ENCODE peak calls at places on chromosomes 16 and 17, in eight cellular contexts. S is stimulated activated CD4-positive, alpha-beta T cell treated with anti-CD3 and anti-CD28 coated beads, Interleukin-2, amount 100 ng/mL, for 48 hours; V is GM12878; D is activated CD4-positive, alpha-beta T cell treated with anti-CD3 and anti-CD28 coated beads for 48 hours; T is cardiac fibroblast; E is astrocyte of the spinal cord; R is AG08396; Q is thyroid gland. J is an unnamed sample.

GRCh38 chr16:85234310-85235235 is 122.3 kb upstream of the CIBAR2 start:
- DNase-seq in S (no peak), V (no peak), D (no peak), T (peak; percentile 90), E (peak; percentile 89), R (peak; percentile 95), Q (peak; percentile 52), J (no peak)

GRCh38 chr16:66495440-66495839 is 54.5 kb downstream of the TK2 start:
- DNase-seq in S (no peak), V (no peak), D (no peak), T (no peak), E (no peak), R (no peak), Q (no peak), J (no peak)

GRCh38 chr17:28526381-28526780 is 20.2 kb downstream of the FOXN1 start:
- DNase-seq in S (no peak), V (no peak), D (no peak), T (no peak), E (no peak), R (no peak), Q (no peak), J (no peak)

GRCh38 chr17:63041722-63042121 is 75.7 kb downstream of the TANC2 start:
- DNase-seq in S (no peak), V (no peak), D (no peak), T (no peak), E (no peak), R (no peak), Q (no peak), J (no peak)

GRCh38 chr16:14965328-14965727 is 9.5 kb upstream of the PDXDC1 start:
- DNase-seq in S (no peak), V (no peak), D (no peak), T (no peak), E (no peak), R (no peak), Q (no peak), J (no peak)

GRCh38 chr16:31880322-31880979 is 6.8 kb downstream of the ZNF267 start:
- DNase-seq in S (no peak), V (peak; percentile 38), D (peak; percentile 60), T (peak; percentile 77), E (peak; percentile 86), R (peak; percentile 52), Q (peak; percentile 33), J (no peak)

GRCh38 chr16:87541004-87541881 is 48.4 kb upstream of the ZCCHC14 start:
- DNase-seq in S (no peak), V (no peak), D (no peak), T (peak; percentile 73), E (peak; percentile 87), R (peak; percentile 91), Q (peak; percentile 11), J (no peak)

GRCh38 chr16:87833548-87833947 is 35.8 kb downstream of the SLC7A5 start:
- DNase-seq in S (no peak), V (no peak), D (peak; percentile 5), T (no peak), E (no peak), R (no peak), Q (no peak), J (no peak)

GRCh38 chr17:72913315-72913714 is 179.2 kb downstream of the SLC39A11 start:
- DNase-seq in S (no peak), V (no peak), D (no peak), T (peak; percentile 44), E (no peak), R (no peak), Q (no peak), J (no peak)

GRCh38 chr16:49462356-49462988 is 88.9 kb downstream of the C16orf78 start:
- DNase-seq in S (no peak), V (no peak), D (no peak), T (no peak), E (no peak), R (no peak), Q (no peak), J (no peak)

GRCh38 chr16:79535130-79535529 is 65.4 kb downstream of the MAF start:
- DNase-seq in S (no peak), V (no peak), D (no peak), T (no peak), E (no peak), R (no peak), Q (no peak), J (no peak)

GRCh38 chr16:91484-91883 is 13.5 kb downstream of the MPG start:
- DNase-seq in S (no peak), V (no peak), D (no peak), T (peak; percentile 72), E (peak; percentile 72), R (no peak), Q (peak; percentile 95), J (no peak)

GRCh38 chr16:75471723-75472634 is 7.5 kb upstream of the TMEM170A start:
- DNase-seq in S (peak; percentile 21), V (no peak), D (peak; percentile 29), T (peak; percentile 76), E (peak; percentile 63), R (peak; percentile 88), Q (peak; percentile 61), J (peak; percentile 46)

GRCh38 chr16:2190659-2191445 is 5.6 kb downstream of the CASKIN1 start:
- DNase-seq in S (no peak), V (no peak), D (no peak), T (no peak), E (no peak), R (no peak), Q (no peak), J (no peak)

GRCh38 chr16:58217341-58217925 is 19.5 kb upstream of the CSNK2A2 start:
- DNase-seq in S (no peak), V (no peak), D (no peak), T (no peak), E (no peak), R (no peak), Q (no peak), J (no peak)

GRCh38 chr17:56819030-56819429 is 14.7 kb downstream of the C17orf67 start:
- DNase-seq in S (no peak), V (no peak), D (no peak), T (no peak), E (no peak), R (no peak), Q (no peak), J (no peak)

GRCh38 chr17:53844476-53845107 is 21.9 kb downstream of the KIF2B start:
- DNase-seq in S (no peak), V (no peak), D (no peak), T (no peak), E (no peak), R (no peak), Q (no peak), J (no peak)

GRCh38 chr17:80826955-80827645 is 164.5 kb upstream of the CHMP6 start:
- DNase-seq in S (no peak), V (no peak), D (peak; percentile 51), T (peak; percentile 98), E (peak; percentile 98), R (peak; percentile 92), Q (peak; percentile 25), J (no peak)

GRCh38 chr16:58563235-58563634 is 47.9 kb downstream of the SETD6 start:
- DNase-seq in S (no peak), V (no peak), D (no peak), T (peak; percentile 56), E (peak; percentile 62), R (no peak), Q (no peak), J (no peak)

GRCh38 chr16:54568897-54569807 is 282.6 kb upstream of the IRX3 start:
- DNase-seq in S (no peak), V (no peak), D (no peak), T (no peak), E (no peak), R (no peak), Q (no peak), J (no peak)

GRCh38 chr16:85419503-85420408 is 193.4 kb upstream of the GSE1 start:
- DNase-seq in S (no peak), V (no peak), D (no peak), T (no peak), E (no peak), R (no peak), Q (peak; percentile 64), J (no peak)

GRCh38 chr17:73401911-73402310 is 90.1 kb upstream of the CDC42EP4 start:
- DNase-seq in S (no peak), V (no peak), D (peak; percentile 22), T (peak; percentile 33), E (peak; percentile 37), R (no peak), Q (no peak), J (no peak)

GRCh38 chr17:60305141-60305540 is 86.8 kb downstream of the USP32 start:
- DNase-seq in S (no peak), V (peak; percentile 59), D (peak; percentile 12), T (peak; percentile 5), E (no peak), R (no peak), Q (no peak), J (no peak)

GRCh38 chr16:83903739-83904138 is 4.8 kb downstream of the MLYCD start:
- DNase-seq in S (no peak), V (no peak), D (no peak), T (peak; percentile 65), E (peak; percentile 51), R (peak; percentile 79), Q (no peak), J (no peak)

J was measured in GM12892.